ENCODE peak calls at places on chromosomes 7 and 10, in six cellular contexts. O is ascending aorta, A is stomach, E is HFFc6, L is psoas muscle, W is vagina. U is an unnamed sample.

GRCh38 chr7:147707926-147708325 is 882.6 kb upstream of the C7orf33 start:
- DNase-seq in O (no peak), L (no peak), A (no peak), W (no peak), E (no peak), U (no peak)

GRCh38 chr7:14083761-14084160 is 94.3 kb upstream of the ETV1 start:
- DNase-seq in E (no peak), A (no peak), W (no peak), L (no peak), O (no peak), U (no peak)

GRCh38 chr10:95819620-95820329 is 63.8 kb downstream of the ENTPD1 start:
- DNase-seq in O (no peak), E (no peak), A (no peak), W (no peak), L (no peak), U (no peak)

GRCh38 chr10:31083765-31084184 is 52.1 kb upstream of the ZNF438 start:
- DNase-seq in L (peak; percentile 18), E (peak; percentile 63), O (no peak), W (no peak), A (peak; percentile 32), U (no peak)

GRCh38 chr7:76206633-76207032 is 4.9 kb downstream of the SRRM3 start:
- DNase-seq in L (no peak), A (no peak), E (no peak), O (no peak), W (no peak), U (no peak)

GRCh38 chr7:74216361-74216761 is 6.6 kb downstream of the LAT2 start:
- DNase-seq in A (no peak), O (no peak), W (no peak), E (no peak), L (no peak), U (no peak)

GRCh38 chr7:75957021-75957736 is 37.2 kb downstream of the TMEM120A start:
- DNase-seq in O (no peak), E (no peak), W (no peak), L (no peak), A (peak; percentile 57), U (no peak)

GRCh38 chr10:119502618-119503155 is 39.8 kb downstream of the RGS10 start:
- DNase-seq in E (no peak), L (no peak), O (no peak), W (no peak), A (no peak), U (no peak)

GRCh38 chr7:123682690-123683089 is 27.0 kb downstream of the LMOD2 start:
- DNase-seq in E (peak; percentile 69), O (no peak), L (no peak), W (no peak), A (no peak), U (peak; percentile 38)

GRCh38 chr7:116592445-116592844 is 67.6 kb downstream of the CAV1 start:
- DNase-seq in A (peak; percentile 48), W (no peak), E (no peak), O (no peak), L (no peak), U (no peak)

GRCh38 chr10:48363617-48364355 is 57.3 kb downstream of the MAPK8 start:
- DNase-seq in A (peak; percentile 29), E (peak; percentile 77), O (no peak), L (peak; percentile 12), W (no peak), U (peak; percentile 51)

GRCh38 chr7:12490105-12490688 is 80.3 kb upstream of the SCIN start:
- DNase-seq in E (peak; percentile 7), W (no peak), A (no peak), L (no peak), O (no peak), U (peak; percentile 10)

GRCh38 chr10:26251925-26252324 is 35.4 kb downstream of the GAD2 start:
- DNase-seq in O (no peak), L (no peak), W (no peak), A (no peak), E (no peak), U (no peak)

GRCh38 chr7:46208635-46209525 is 287.8 kb upstream of the IGFBP3 start:
- DNase-seq in O (no peak), L (no peak), A (no peak), E (no peak), W (peak; percentile 93), U (no peak)

GRCh38 chr10:74882831-74883230 is 56.4 kb downstream of the KAT6B start:
- DNase-seq in E (no peak), L (no peak), O (no peak), W (no peak), A (no peak), U (peak; percentile 27)

GRCh38 chr7:4712371-4713182 is 30.5 kb downstream of the FOXK1 start:
- DNase-seq in E (peak; percentile 56), O (no peak), A (no peak), L (no peak), W (no peak), U (no peak)

GRCh38 chr10:103278862-103279298 is 1.9 kb downstream of the INA start:
- DNase-seq in E (no peak), A (peak; percentile 35), O (no peak), L (peak; percentile 39), W (no peak), U (no peak)

GRCh38 chr10:24706479-24707118 is 17.1 kb downstream of the ARHGAP21 start:
- DNase-seq in A (no peak), W (no peak), E (peak; percentile 91), L (no peak), O (no peak), U (peak; percentile 83)

GRCh38 chr10:21727452-21728168 is 193.6 kb downstream of the MLLT10 start:
- DNase-seq in W (no peak), E (peak; percentile 8), O (no peak), L (no peak), A (peak; percentile 41), U (no peak)

GRCh38 chr10:21726601-21727295 is 192.7 kb downstream of the MLLT10 start:
- DNase-seq in A (no peak), E (no peak), L (no peak), W (no peak), O (no peak), U (no peak)

GRCh38 chr10:21733710-21734109 is 199.7 kb downstream of the MLLT10 start:
- DNase-seq in A (no peak), L (no peak), E (no peak), W (no peak), O (no peak), U (no peak)

GRCh38 chr10:21737061-21737460 is 203.0 kb downstream of the MLLT10 start:
- DNase-seq in L (no peak), E (no peak), O (no peak), W (no peak), A (no peak), U (no peak)

GRCh38 chr10:21732067-21732772 is 198.2 kb downstream of the MLLT10 start:
- DNase-seq in E (peak; percentile 67), A (no peak), W (no peak), L (peak; percentile 52), O (no peak), U (peak; percentile 61)
- TF ChIP-seq CTCF in E (peak; percentile 94), A (no peak), W (peak; percentile 51), L (peak; percentile 85), O (peak; percentile 74), U (peak; percentile 98)

GRCh38 chr7:157606140-157606539 is 269.3 kb downstream of the DNAJB6 start:
- DNase-seq in E (no peak), W (no peak), O (no peak), A (no peak), L (no peak), U (no peak)
- TF ChIP-seq CTCF in E (no peak), W (no peak), O (no peak), A (no peak), L (no peak), U (no peak)

GRCh38 chr7:107605223-107605815 is 25.3 kb downstream of the BCAP29 start:
- DNase-seq in L (no peak), E (no peak), O (no peak), W (no peak), A (no peak), U (no peak)
- TF ChIP-seq CTCF in L (no peak), E (no peak), O (no peak), W (no peak), A (no peak), U (no peak)

GRCh38 chr10:80860719-80861118 is 323.0 kb downstream of the SH2D4B start:
- DNase-seq in W (no peak), E (no peak), O (no peak), A (no peak), L (no peak), U (no peak)

GRCh38 chr10:80856186-80856585 is 318.5 kb downstream of the SH2D4B start:
- DNase-seq in E (no peak), A (no peak), L (no peak), O (no peak), W (no peak), U (no peak)

DNA sequence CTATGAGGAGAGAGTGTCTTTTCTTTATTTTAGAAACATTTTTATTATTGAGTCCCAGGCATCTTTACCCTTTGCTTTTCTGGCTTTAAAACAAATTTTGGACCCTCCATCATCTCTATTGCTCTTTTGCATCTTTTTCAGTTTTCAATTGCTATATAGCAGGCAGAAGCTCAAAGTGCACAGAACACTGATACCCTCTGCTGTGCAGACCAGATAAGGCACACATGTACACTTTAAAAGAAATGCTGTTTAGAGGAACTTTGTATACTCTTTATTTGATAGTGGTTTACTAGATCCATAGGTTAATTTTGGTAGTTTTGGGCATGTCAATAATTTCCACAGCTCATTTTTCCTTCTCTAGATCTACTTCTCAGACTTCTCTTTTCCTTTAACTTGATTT is 324.2 kb downstream of the SH2D4B start:
- DNase-seq in O (no peak), A (no peak), E (no peak), W (no peak), L (no peak), U (no peak)
- TF ChIP-seq CTCF in O (no peak), A (no peak), E (no peak), W (no peak), L (no peak), U (no peak)

GRCh38 chr10:88114368-88114767 is 250.9 kb downstream of the PTEN start:
- DNase-seq in A (peak; percentile 65), W (no peak), E (no peak), L (peak; percentile 31), O (no peak), U (no peak)

GRCh38 chr10:88117227-88117626 is 253.8 kb downstream of the PTEN start:
- DNase-seq in W (no peak), A (no peak), E (no peak), L (no peak), O (no peak), U (no peak)

GRCh38 chr10:88116491-88116890 is 253.1 kb downstream of the PTEN start:
- DNase-seq in L (no peak), E (peak; percentile 89), W (no peak), A (no peak), O (no peak), U (no peak)

GRCh38 chr10:88115406-88115805 is 252.0 kb downstream of the PTEN start:
- DNase-seq in O (no peak), L (no peak), A (no peak), E (no peak), W (no peak), U (no peak)

DNA sequence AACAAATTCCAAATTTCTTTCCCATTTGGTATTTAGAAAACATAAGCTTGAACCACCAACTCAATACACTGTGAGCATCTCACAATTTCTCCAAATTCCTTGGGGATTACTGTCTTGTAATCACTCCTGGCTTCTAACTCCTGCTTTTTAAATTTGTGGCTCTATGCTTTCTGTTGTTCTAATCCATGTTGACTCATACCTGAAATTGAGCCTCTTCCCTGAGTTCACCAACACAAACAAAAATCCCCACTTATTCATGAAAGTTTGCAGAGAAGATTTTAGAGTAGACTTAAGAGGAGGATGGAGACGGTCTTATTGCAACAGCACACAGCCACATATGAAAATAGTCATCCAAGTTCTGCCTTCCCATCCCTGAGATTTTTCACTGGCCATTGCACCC is 252.5 kb downstream of the PTEN start:
- DNase-seq in A (no peak), L (no peak), W (no peak), E (peak; percentile 86), O (no peak), U (peak; percentile 74)
- TF ChIP-seq CTCF in A (no peak), L (no peak), W (no peak), E (no peak), O (no peak), U (no peak)